ENCODE peak calls at places on chromosomes 7 and 10, in four cellular contexts. C is CD8-positive, alpha-beta T cell; L is GM23338; P is transverse colon. K is an unnamed sample. For H3K4me1, the result is how much of the 10 kb centered on the place peaks cover.

GRCh38 chr7:70307544-70308106 is 709.4 kb downstream of the AUTS2 start:
- DNase-seq in C (no peak), P (no peak), L (no peak), K (peak)

GRCh38 chr10:79562135-79562756 is 2.0 kb upstream of the SFTPA2 start:
- DNase-seq in P (peak), L (peak), C (peak), K (peak)

GRCh38 chr7:30459591-30460245 is 18.9 kb downstream of the NOD1 start:
- DNase-seq in P (peak), L (no peak), C (no peak), K (peak)

GRCh38 chr7:33044986-33045385 is 17.6 kb downstream of the NT5C3A start:
- DNase-seq in C (no peak), L (no peak), P (no peak), K (no peak)

GRCh38 chr10:2137549-2138174 is 400.3 kb upstream of the ADARB2 start:
- DNase-seq in C (no peak), P (no peak), L (peak), K (peak)

GRCh38 chr10:54002077-54002476 is 799.0 kb downstream of the PCDH15 start:
- DNase-seq in P (no peak), L (no peak), C (no peak), K (no peak)

GRCh38 chr10:21329995-21330627 is 195.4 kb downstream of the SKIDA1 start:
- DNase-seq in P (no peak), L (no peak), C (no peak), K (peak)

GRCh38 chr7:78634073-78634472 is 819.4 kb downstream of the MAGI2 start:
- DNase-seq in P (no peak), C (no peak), L (no peak), K (no peak)

GRCh38 chr7:22801907-22802306 is 20.7 kb downstream of the TOMM7 start:
- DNase-seq in C (no peak), L (peak), P (no peak), K (no peak)

GRCh38 chr7:7799138-7799537 is 80.7 kb upstream of the RPA3 start:
- DNase-seq in C (no peak), P (no peak), L (no peak), K (peak)

GRCh38 chr7:102061981-102062390 is 224.7 kb upstream of the SH2B2 start:
- DNase-seq in C (no peak), P (no peak), L (no peak), K (no peak)

GRCh38 chr10:60650272-60650800 is 127.9 kb upstream of the CDK1 start:
- DNase-seq in L (no peak), P (no peak), C (no peak), K (no peak)
- H3K4me3 ChIP-seq in L (no peak), P (no peak), C (no peak), K (no peak)

DNA sequence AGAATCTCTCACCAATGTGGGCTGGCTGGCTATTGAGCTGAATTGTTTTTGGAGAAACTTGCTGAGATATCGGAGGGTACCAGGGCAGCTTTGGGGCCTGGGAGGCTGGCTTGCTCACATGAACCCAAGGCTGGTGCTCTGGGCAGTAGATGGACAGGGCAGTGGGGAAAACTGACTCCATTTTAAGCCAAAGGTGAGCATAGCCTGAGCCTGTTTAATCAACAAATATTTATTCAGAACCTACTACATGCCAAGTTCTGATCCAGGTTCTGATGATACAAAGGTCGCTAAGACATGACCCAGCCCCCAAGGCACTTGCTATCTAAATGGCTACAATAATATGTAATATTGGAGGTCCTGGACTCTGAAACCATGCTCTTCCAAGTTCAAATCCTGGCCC is 86.6 kb downstream of the BUB3 start:
- DNase-seq in L (no peak), P (no peak), C (no peak), K (no peak)
- H3K27ac ChIP-seq in L (no peak), P (no peak), C (peak), K (no peak)

DNA sequence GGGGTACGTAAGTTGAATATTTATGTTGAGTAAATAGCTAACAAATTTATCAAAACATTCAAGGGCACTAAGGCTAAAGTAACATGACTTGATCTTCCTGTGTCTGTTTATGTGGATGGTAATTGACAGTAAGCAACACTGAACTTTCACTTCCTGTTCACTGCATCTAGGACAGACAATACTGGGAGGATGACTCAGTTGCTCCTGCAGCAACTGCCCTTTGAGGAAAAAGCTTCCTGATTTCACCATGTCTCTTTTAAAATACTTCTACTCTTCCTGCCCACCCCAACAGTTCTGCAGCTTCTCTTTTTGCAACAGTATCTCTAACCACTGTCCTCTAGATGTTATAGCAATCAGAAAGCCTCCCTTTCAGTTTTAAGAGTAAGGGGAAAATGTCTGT is 76.6 kb upstream of the HGF start:
- DNase-seq in L (no peak), P (no peak), C (no peak), K (peak)
- H3K4me1 ChIP-seq in L (under half), P (under half), C (under half), K (under half)

GRCh38 chr7:116522247-116522646 is 2.6 kb upstream of the CAV1 start:
- DNase-seq in P (no peak), L (peak), C (no peak), K (no peak)

GRCh38 chr7:116525298-116525912 is 569 bp downstream of the CAV1 start:
- DNase-seq in L (peak), C (peak), P (peak), K (peak)

GRCh38 chr7:116524609-116525297 is at the start of gene CAV1:
- DNase-seq in L (peak), P (peak), C (peak), K (peak)

GRCh38 chr7:116525913-116526857 is 1.3 kb downstream of the CAV1 start:
- DNase-seq in C (peak), L (peak), P (peak), K (peak)

DNA sequence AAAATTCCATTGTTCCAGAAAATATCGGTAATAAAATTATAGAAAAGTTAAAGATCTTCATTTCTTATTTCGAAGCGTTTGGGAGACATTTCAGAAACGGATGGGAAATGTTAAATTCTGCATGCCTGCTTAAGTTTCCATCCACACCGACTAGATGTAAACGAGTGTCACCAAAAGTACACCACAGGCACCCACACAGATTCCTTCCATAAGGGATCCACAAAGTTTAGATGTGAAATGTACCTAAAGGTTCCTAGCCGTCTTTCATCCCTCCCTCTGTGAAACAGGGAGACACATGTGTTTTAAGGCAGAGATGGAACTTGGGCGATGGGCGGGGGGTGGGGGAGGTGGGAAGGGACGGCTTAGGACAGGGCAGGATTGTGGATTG is 621 bp upstream of the CAV1 start:
- DNase-seq in L (no peak), P (no peak), C (no peak), K (no peak)
- H3K4me3 ChIP-seq in L (peak), P (peak), C (no peak), K (no peak)

GRCh38 chr10:122233857-122234348 is 37.2 kb upstream of the BTBD16 start:
- DNase-seq in L (no peak), C (no peak), P (no peak), K (no peak)

GRCh38 chr10:122236690-122237306 is 34.3 kb upstream of the BTBD16 start:
- DNase-seq in L (no peak), P (no peak), C (no peak), K (no peak)

GRCh38 chr10:122237326-122237725 is 33.8 kb upstream of the BTBD16 start:
- DNase-seq in C (no peak), L (no peak), P (peak), K (peak)

GRCh38 chr10:122232781-122233180 is 38.3 kb upstream of the BTBD16 start:
- DNase-seq in C (no peak), P (no peak), L (no peak), K (no peak)

GRCh38 chr10:122234416-122234815 is 36.7 kb upstream of the BTBD16 start:
- DNase-seq in P (no peak), L (no peak), C (no peak), K (no peak)
- H3K27ac ChIP-seq in P (no peak), L (no peak), C (no peak), K (no peak)

DNA sequence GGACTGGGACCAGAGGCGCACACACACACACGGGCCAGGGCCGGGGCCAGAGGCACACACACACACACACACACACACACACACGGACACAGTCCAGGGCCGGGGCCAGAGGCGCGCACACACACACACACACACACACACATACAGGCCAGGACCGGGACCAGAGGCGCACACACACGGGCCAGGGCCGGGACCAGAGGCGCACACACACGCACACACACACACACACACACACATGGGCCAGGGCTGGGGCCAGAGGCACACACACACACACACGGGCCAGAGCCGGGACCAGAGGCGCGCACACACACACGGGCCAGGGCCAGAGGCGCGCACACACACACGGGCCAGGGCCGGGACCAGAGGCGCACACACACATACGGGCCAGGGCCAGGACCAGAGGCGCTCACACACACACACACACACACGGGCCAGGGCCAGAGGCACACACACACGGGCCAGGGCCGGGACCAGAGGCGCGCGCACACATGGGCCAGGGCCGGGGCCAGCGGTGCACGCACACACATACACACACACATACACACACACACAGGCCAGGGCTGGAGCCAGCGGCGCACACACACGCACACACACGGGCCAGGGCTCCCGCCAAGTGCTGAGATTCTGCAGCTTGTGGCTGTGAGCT is 268.8 kb downstream of the ELFN1 start:
- DNase-seq in L (no peak), C (no peak), P (no peak), K (no peak)
- H3K4me1 ChIP-seq in L (under half), C (half or more), P (under half), K (under half)

K was measured in small intestine.